ENCODE peak calls at places on chromosomes 16 and 17, in five cellular contexts. One of them, this sample, is unnamed.

GRCh38 chr17:79941088-79942010 is 94.3 kb downstream of the TBC1D16 start:
- DNase-seq in NCI-H2171: no peak
- DNase-seq in ELF-1: no peak
- DNase-seq in activated CD4-positive, alpha-beta T cell treated with anti-CD3 and anti-CD28 coated beads, Interleukin-2, amount 50 U/mL, for 24 hours: no peak
- DNase-seq in cardiac muscle cell: no peak
- DNase-seq in this sample: no peak

GRCh38 chr17:40158438-40158837 is 18.1 kb downstream of the CASC3 start:
- DNase-seq in cardiac muscle cell: no peak
- DNase-seq in ELF-1: no peak
- DNase-seq in activated CD4-positive, alpha-beta T cell treated with anti-CD3 and anti-CD28 coated beads, Interleukin-2, amount 50 U/mL, for 24 hours: no peak
- DNase-seq in NCI-H2171: no peak
- DNase-seq in this sample: no peak

GRCh38 chr16:86619263-86619935 is 41.0 kb downstream of the FOXL1 start:
- DNase-seq in activated CD4-positive, alpha-beta T cell treated with anti-CD3 and anti-CD28 coated beads, Interleukin-2, amount 50 U/mL, for 24 hours: no peak
- DNase-seq in cardiac muscle cell: no peak
- DNase-seq in NCI-H2171: no peak
- DNase-seq in ELF-1: peak; percentile 42
- DNase-seq in this sample: peak; percentile 51

GRCh38 chr16:6797223-6797622 is 535.4 kb upstream of the RBFOX1 start:
- DNase-seq in activated CD4-positive, alpha-beta T cell treated with anti-CD3 and anti-CD28 coated beads, Interleukin-2, amount 50 U/mL, for 24 hours: no peak
- DNase-seq in NCI-H2171: no peak
- DNase-seq in ELF-1: no peak
- DNase-seq in cardiac muscle cell: no peak
- DNase-seq in this sample: no peak

GRCh38 chr16:10150906-10151305 is 31.3 kb downstream of the GRIN2A start:
- DNase-seq in ELF-1: no peak
- DNase-seq in NCI-H2171: no peak
- DNase-seq in cardiac muscle cell: no peak
- DNase-seq in activated CD4-positive, alpha-beta T cell treated with anti-CD3 and anti-CD28 coated beads, Interleukin-2, amount 50 U/mL, for 24 hours: no peak
- DNase-seq in this sample: no peak

GRCh38 chr17:77535435-77535834 is 394.7 kb downstream of the SEC14L1 start:
- DNase-seq in cardiac muscle cell: no peak
- DNase-seq in ELF-1: no peak
- DNase-seq in NCI-H2171: no peak
- DNase-seq in activated CD4-positive, alpha-beta T cell treated with anti-CD3 and anti-CD28 coated beads, Interleukin-2, amount 50 U/mL, for 24 hours: no peak
- DNase-seq in this sample: no peak

GRCh38 chr16:81466351-81466960 is 21.8 kb downstream of the CMIP start:
- DNase-seq in ELF-1: no peak
- DNase-seq in activated CD4-positive, alpha-beta T cell treated with anti-CD3 and anti-CD28 coated beads, Interleukin-2, amount 50 U/mL, for 24 hours: no peak
- DNase-seq in NCI-H2171: no peak
- DNase-seq in cardiac muscle cell: no peak
- DNase-seq in this sample: no peak

GRCh38 chr16:72865835-72866234 is 182.1 kb downstream of the ZFHX3 start:
- DNase-seq in NCI-H2171: no peak
- DNase-seq in ELF-1: no peak
- DNase-seq in cardiac muscle cell: no peak
- DNase-seq in activated CD4-positive, alpha-beta T cell treated with anti-CD3 and anti-CD28 coated beads, Interleukin-2, amount 50 U/mL, for 24 hours: no peak
- DNase-seq in this sample: no peak

GRCh38 chr17:7459961-7460545 is 15.2 kb downstream of the CHRNB1 start:
- DNase-seq in ELF-1: no peak
- DNase-seq in cardiac muscle cell: no peak
- DNase-seq in NCI-H2171: no peak
- DNase-seq in activated CD4-positive, alpha-beta T cell treated with anti-CD3 and anti-CD28 coated beads, Interleukin-2, amount 50 U/mL, for 24 hours: no peak
- DNase-seq in this sample: no peak

GRCh38 chr17:59234631-59235030 is 14.3 kb downstream of the GDPD1 start:
- DNase-seq in cardiac muscle cell: no peak
- DNase-seq in ELF-1: no peak
- DNase-seq in activated CD4-positive, alpha-beta T cell treated with anti-CD3 and anti-CD28 coated beads, Interleukin-2, amount 50 U/mL, for 24 hours: no peak
- DNase-seq in NCI-H2171: no peak
- DNase-seq in this sample: no peak

GRCh38 chr16:68991075-68991474 is 114.4 kb upstream of the HAS3 start:
- DNase-seq in activated CD4-positive, alpha-beta T cell treated with anti-CD3 and anti-CD28 coated beads, Interleukin-2, amount 50 U/mL, for 24 hours: no peak
- DNase-seq in NCI-H2171: no peak
- DNase-seq in cardiac muscle cell: no peak
- DNase-seq in ELF-1: no peak
- DNase-seq in this sample: no peak

GRCh38 chr16:11575223-11575589 is 11.5 kb downstream of the LITAF start:
- DNase-seq in ELF-1: no peak
- DNase-seq in cardiac muscle cell: no peak
- DNase-seq in NCI-H2171: no peak
- DNase-seq in activated CD4-positive, alpha-beta T cell treated with anti-CD3 and anti-CD28 coated beads, Interleukin-2, amount 50 U/mL, for 24 hours: no peak
- DNase-seq in this sample: no peak

GRCh38 chr17:72545756-72546155 is 424.9 kb downstream of the SOX9 start:
- DNase-seq in ELF-1: no peak
- DNase-seq in NCI-H2171: no peak
- DNase-seq in activated CD4-positive, alpha-beta T cell treated with anti-CD3 and anti-CD28 coated beads, Interleukin-2, amount 50 U/mL, for 24 hours: no peak
- DNase-seq in cardiac muscle cell: no peak
- DNase-seq in this sample: no peak

GRCh38 chr17:57536289-57536688 is 208.8 kb downstream of the CCDC182 start:
- DNase-seq in ELF-1: no peak
- DNase-seq in activated CD4-positive, alpha-beta T cell treated with anti-CD3 and anti-CD28 coated beads, Interleukin-2, amount 50 U/mL, for 24 hours: no peak
- DNase-seq in cardiac muscle cell: no peak
- DNase-seq in NCI-H2171: no peak
- DNase-seq in this sample: no peak

GRCh38 chr16:86766700-86767099 is 188.4 kb downstream of the FOXL1 start:
- DNase-seq in cardiac muscle cell: no peak
- DNase-seq in ELF-1: no peak
- DNase-seq in activated CD4-positive, alpha-beta T cell treated with anti-CD3 and anti-CD28 coated beads, Interleukin-2, amount 50 U/mL, for 24 hours: no peak
- DNase-seq in NCI-H2171: no peak
- DNase-seq in this sample: no peak

GRCh38 chr16:733382-734207 is 6.7 kb downstream of the HAGHL start:
- DNase-seq in ELF-1: peak; percentile 2
- DNase-seq in activated CD4-positive, alpha-beta T cell treated with anti-CD3 and anti-CD28 coated beads, Interleukin-2, amount 50 U/mL, for 24 hours: no peak
- DNase-seq in cardiac muscle cell: peak; percentile 49
- DNase-seq in NCI-H2171: no peak
- DNase-seq in this sample: peak; percentile 51

GRCh38 chr17:46720408-46720807 is 98.1 kb downstream of the WNT3 start:
- DNase-seq in cardiac muscle cell: no peak
- DNase-seq in activated CD4-positive, alpha-beta T cell treated with anti-CD3 and anti-CD28 coated beads, Interleukin-2, amount 50 U/mL, for 24 hours: no peak
- DNase-seq in NCI-H2171: no peak
- DNase-seq in ELF-1: no peak
- DNase-seq in this sample: no peak

GRCh38 chr16:50692999-50693781 is at the start of gene NOD2:
- DNase-seq in activated CD4-positive, alpha-beta T cell treated with anti-CD3 and anti-CD28 coated beads, Interleukin-2, amount 50 U/mL, for 24 hours: no peak
- DNase-seq in cardiac muscle cell: peak; percentile 32
- DNase-seq in ELF-1: no peak
- DNase-seq in NCI-H2171: no peak
- DNase-seq in this sample: peak; percentile 12

GRCh38 chr17:80738406-80738805 is 193.8 kb downstream of the RPTOR start:
- DNase-seq in ELF-1: no peak
- DNase-seq in NCI-H2171: no peak
- DNase-seq in activated CD4-positive, alpha-beta T cell treated with anti-CD3 and anti-CD28 coated beads, Interleukin-2, amount 50 U/mL, for 24 hours: no peak
- DNase-seq in cardiac muscle cell: no peak
- DNase-seq in this sample: no peak

GRCh38 chr17:6757747-6758146 is 1.9 kb downstream of the XAF1 start:
- DNase-seq in activated CD4-positive, alpha-beta T cell treated with anti-CD3 and anti-CD28 coated beads, Interleukin-2, amount 50 U/mL, for 24 hours: no peak
- DNase-seq in cardiac muscle cell: no peak
- DNase-seq in ELF-1: no peak
- DNase-seq in NCI-H2171: no peak
- DNase-seq in this sample: no peak

GRCh38 chr16:48556913-48557351 is 53.0 kb downstream of the N4BP1 start:
- DNase-seq in activated CD4-positive, alpha-beta T cell treated with anti-CD3 and anti-CD28 coated beads, Interleukin-2, amount 50 U/mL, for 24 hours: peak; percentile 32
- DNase-seq in ELF-1: no peak
- DNase-seq in NCI-H2171: no peak
- DNase-seq in cardiac muscle cell: no peak
- DNase-seq in this sample: no peak

GRCh38 chr16:68091604-68092261 is 6.6 kb downstream of the NFATC3 start:
- DNase-seq in NCI-H2171: peak; percentile 61
- DNase-seq in activated CD4-positive, alpha-beta T cell treated with anti-CD3 and anti-CD28 coated beads, Interleukin-2, amount 50 U/mL, for 24 hours: no peak
- DNase-seq in ELF-1: no peak
- DNase-seq in cardiac muscle cell: no peak
- DNase-seq in this sample: no peak

GRCh38 chr17:34556384-34556783 is 23.0 kb upstream of the TMEM132E start:
- DNase-seq in activated CD4-positive, alpha-beta T cell treated with anti-CD3 and anti-CD28 coated beads, Interleukin-2, amount 50 U/mL, for 24 hours: no peak
- DNase-seq in ELF-1: peak; percentile 62
- DNase-seq in cardiac muscle cell: peak; percentile 75
- DNase-seq in NCI-H2171: no peak
- DNase-seq in this sample: no peak

GRCh38 chr16:29962344-29962994 is 590 bp downstream of the TMEM219 start:
- DNase-seq in cardiac muscle cell: no peak
- DNase-seq in activated CD4-positive, alpha-beta T cell treated with anti-CD3 and anti-CD28 coated beads, Interleukin-2, amount 50 U/mL, for 24 hours: no peak
- DNase-seq in ELF-1: peak; percentile 12
- DNase-seq in NCI-H2171: no peak
- DNase-seq in this sample: no peak

GRCh38 chr16:85557083-85557975 is 55.8 kb upstream of the GSE1 start:
- DNase-seq in activated CD4-positive, alpha-beta T cell treated with anti-CD3 and anti-CD28 coated beads, Interleukin-2, amount 50 U/mL, for 24 hours: peak; percentile 20
- DNase-seq in cardiac muscle cell: no peak
- DNase-seq in NCI-H2171: peak; percentile 78
- DNase-seq in ELF-1: no peak
- DNase-seq in this sample: peak; percentile 64

GRCh38 chr17:63191610-63192009 is 225.6 kb downstream of the TANC2 start:
- DNase-seq in ELF-1: no peak
- DNase-seq in cardiac muscle cell: no peak
- DNase-seq in activated CD4-positive, alpha-beta T cell treated with anti-CD3 and anti-CD28 coated beads, Interleukin-2, amount 50 U/mL, for 24 hours: no peak
- DNase-seq in NCI-H2171: no peak
- DNase-seq in this sample: no peak

GRCh38 chr17:72287586-72287985 is 166.8 kb downstream of the SOX9 start:
- DNase-seq in activated CD4-positive, alpha-beta T cell treated with anti-CD3 and anti-CD28 coated beads, Interleukin-2, amount 50 U/mL, for 24 hours: no peak
- DNase-seq in NCI-H2171: peak; percentile 82
- DNase-seq in cardiac muscle cell: no peak
- DNase-seq in ELF-1: no peak
- DNase-seq in this sample: no peak

GRCh38 chr17:74532115-74532514 is 840 bp upstream of the CD300LB start:
- DNase-seq in NCI-H2171: no peak
- DNase-seq in cardiac muscle cell: no peak
- DNase-seq in activated CD4-positive, alpha-beta T cell treated with anti-CD3 and anti-CD28 coated beads, Interleukin-2, amount 50 U/mL, for 24 hours: no peak
- DNase-seq in ELF-1: peak; percentile 90
- DNase-seq in this sample: no peak

GRCh38 chr17:29577778-29578211 is 9.3 kb downstream of the TP53I13 start:
- DNase-seq in NCI-H2171: no peak
- DNase-seq in activated CD4-positive, alpha-beta T cell treated with anti-CD3 and anti-CD28 coated beads, Interleukin-2, amount 50 U/mL, for 24 hours: no peak
- DNase-seq in cardiac muscle cell: no peak
- DNase-seq in ELF-1: no peak
- DNase-seq in this sample: no peak

GRCh38 chr16:79362312-79362970 is 238.1 kb downstream of the MAF start:
- DNase-seq in NCI-H2171: no peak
- DNase-seq in cardiac muscle cell: no peak
- DNase-seq in ELF-1: no peak
- DNase-seq in activated CD4-positive, alpha-beta T cell treated with anti-CD3 and anti-CD28 coated beads, Interleukin-2, amount 50 U/mL, for 24 hours: no peak
- DNase-seq in this sample: no peak

GRCh38 chr16:77944631-77945030 is 77.7 kb upstream of the CLEC3A start:
- DNase-seq in cardiac muscle cell: no peak
- DNase-seq in activated CD4-positive, alpha-beta T cell treated with anti-CD3 and anti-CD28 coated beads, Interleukin-2, amount 50 U/mL, for 24 hours: no peak
- DNase-seq in NCI-H2171: no peak
- DNase-seq in ELF-1: no peak
- DNase-seq in this sample: no peak

GRCh38 chr17:51120739-51121619 is at the start of gene SPAG9:
- DNase-seq in NCI-H2171: peak; percentile 98
- DNase-seq in ELF-1: peak; percentile 92
- DNase-seq in cardiac muscle cell: peak; percentile 98
- DNase-seq in activated CD4-positive, alpha-beta T cell treated with anti-CD3 and anti-CD28 coated beads, Interleukin-2, amount 50 U/mL, for 24 hours: peak; percentile 88
- DNase-seq in this sample: peak; percentile 97

This sample was measured in Caco-2.